ENCODE peak calls at places on chromosomes 6 and 20, in five cellular contexts. One of them, this sample, is unnamed.

GRCh38 chr20:1624811-1625690 is 5.2 kb upstream of the SIRPB1 start:
- DNase-seq in SK-N-SH: no peak
- DNase-seq in HCT116: no peak
- DNase-seq in GM12878: no peak
- DNase-seq in K562: no peak
- DNase-seq in this sample: no peak

GRCh38 chr20:20247234-20247633 is 120.7 kb upstream of the INSM1 start:
- DNase-seq in SK-N-SH: no peak
- DNase-seq in HCT116: no peak
- DNase-seq in GM12878: no peak
- DNase-seq in K562: no peak
- DNase-seq in this sample: no peak

GRCh38 chr6:44734886-44735630 is 347.6 kb downstream of the CDC5L start:
- DNase-seq in SK-N-SH: no peak
- DNase-seq in HCT116: no peak
- DNase-seq in GM12878: peak; percentile 27
- DNase-seq in K562: no peak
- DNase-seq in this sample: no peak

GRCh38 chr20:33729101-33729500 is 2.7 kb upstream of the ZNF341 start:
- DNase-seq in SK-N-SH: no peak
- DNase-seq in HCT116: no peak
- DNase-seq in GM12878: no peak
- DNase-seq in K562: no peak
- DNase-seq in this sample: no peak

GRCh38 chr6:37256692-37257319 is 766 bp upstream of the TBC1D22B start:
- DNase-seq in SK-N-SH: no peak
- DNase-seq in HCT116: no peak
- DNase-seq in GM12878: no peak
- DNase-seq in K562: no peak
- DNase-seq in this sample: no peak

GRCh38 chr6:135586844-135587243 is 89.3 kb upstream of the AHI1 start:
- DNase-seq in SK-N-SH: no peak
- DNase-seq in HCT116: no peak
- DNase-seq in GM12878: peak; percentile 21
- DNase-seq in K562: no peak
- DNase-seq in this sample: no peak

GRCh38 chr6:64945450-64945849 is 761.6 kb downstream of the EYS start:
- DNase-seq in SK-N-SH: no peak
- DNase-seq in HCT116: no peak
- DNase-seq in GM12878: no peak
- DNase-seq in K562: no peak
- DNase-seq in this sample: no peak

GRCh38 chr20:572752-573151 is 29.2 kb upstream of the CSNK2A1 start:
- DNase-seq in SK-N-SH: no peak
- DNase-seq in HCT116: no peak
- DNase-seq in GM12878: no peak
- DNase-seq in K562: no peak
- DNase-seq in this sample: no peak

GRCh38 chr6:53593001-53593488 is 48.1 kb upstream of the GCLC start:
- DNase-seq in SK-N-SH: no peak
- DNase-seq in HCT116: no peak
- DNase-seq in GM12878: no peak
- DNase-seq in K562: no peak
- DNase-seq in this sample: no peak

GRCh38 chr20:10522328-10522727 is 87.2 kb downstream of the SLX4IP start:
- DNase-seq in SK-N-SH: no peak
- DNase-seq in HCT116: no peak
- DNase-seq in GM12878: no peak
- DNase-seq in K562: no peak
- DNase-seq in this sample: no peak

GRCh38 chr6:10404799-10405524 is 9.9 kb downstream of the TFAP2A start:
- DNase-seq in SK-N-SH: no peak
- DNase-seq in HCT116: no peak
- DNase-seq in GM12878: no peak
- DNase-seq in K562: peak; percentile 52
- DNase-seq in this sample: no peak

GRCh38 chr20:34388000-34388399 is 24.9 kb downstream of the ITCH start:
- DNase-seq in SK-N-SH: no peak
- DNase-seq in HCT116: no peak
- DNase-seq in GM12878: no peak
- DNase-seq in K562: no peak
- DNase-seq in this sample: no peak

GRCh38 chr6:85669735-85670194 is 27.1 kb upstream of the SYNCRIP start:
- DNase-seq in SK-N-SH: no peak
- DNase-seq in HCT116: no peak
- DNase-seq in GM12878: peak; percentile 89
- DNase-seq in K562: no peak
- DNase-seq in this sample: no peak

GRCh38 chr6:52013035-52013434 is 74.4 kb downstream of the PKHD1 start:
- DNase-seq in SK-N-SH: no peak
- DNase-seq in HCT116: no peak
- DNase-seq in GM12878: no peak
- DNase-seq in K562: no peak
- DNase-seq in this sample: no peak

GRCh38 chr20:40293740-40294139 is 395.3 kb downstream of the MAFB start:
- DNase-seq in SK-N-SH: no peak
- DNase-seq in HCT116: no peak
- DNase-seq in GM12878: no peak
- DNase-seq in K562: no peak
- DNase-seq in this sample: no peak

GRCh38 chr6:169828176-169828575 is 76.8 kb downstream of the ERMARD start:
- DNase-seq in SK-N-SH: no peak
- DNase-seq in HCT116: no peak
- DNase-seq in GM12878: no peak
- DNase-seq in K562: no peak
- DNase-seq in this sample: no peak

GRCh38 chr6:1609662-1610496 is at the start of gene FOXC1:
- DNase-seq in SK-N-SH: peak; percentile 97
- DNase-seq in HCT116: peak; percentile 83
- DNase-seq in GM12878: no peak
- DNase-seq in K562: no peak
- DNase-seq in this sample: peak; percentile 55

GRCh38 chr6:135537782-135538301 is 40.3 kb upstream of the AHI1 start:
- DNase-seq in SK-N-SH: no peak
- DNase-seq in HCT116: peak; percentile 34
- DNase-seq in GM12878: no peak
- DNase-seq in K562: no peak
- DNase-seq in this sample: no peak

GRCh38 chr6:69771158-69771906 is 25.5 kb downstream of the LMBRD1 start:
- DNase-seq in SK-N-SH: no peak
- DNase-seq in HCT116: no peak
- DNase-seq in GM12878: no peak
- DNase-seq in K562: peak; percentile 16
- DNase-seq in this sample: no peak

GRCh38 chr6:143395699-143396098 is 54.8 kb downstream of the ADAT2 start:
- DNase-seq in SK-N-SH: no peak
- DNase-seq in HCT116: no peak
- DNase-seq in GM12878: no peak
- DNase-seq in K562: no peak
- DNase-seq in this sample: no peak

GRCh38 chr6:12895721-12896120 is 179.2 kb downstream of the PHACTR1 start:
- DNase-seq in SK-N-SH: no peak
- DNase-seq in HCT116: no peak
- DNase-seq in GM12878: no peak
- DNase-seq in K562: no peak
- DNase-seq in this sample: no peak

DNA sequence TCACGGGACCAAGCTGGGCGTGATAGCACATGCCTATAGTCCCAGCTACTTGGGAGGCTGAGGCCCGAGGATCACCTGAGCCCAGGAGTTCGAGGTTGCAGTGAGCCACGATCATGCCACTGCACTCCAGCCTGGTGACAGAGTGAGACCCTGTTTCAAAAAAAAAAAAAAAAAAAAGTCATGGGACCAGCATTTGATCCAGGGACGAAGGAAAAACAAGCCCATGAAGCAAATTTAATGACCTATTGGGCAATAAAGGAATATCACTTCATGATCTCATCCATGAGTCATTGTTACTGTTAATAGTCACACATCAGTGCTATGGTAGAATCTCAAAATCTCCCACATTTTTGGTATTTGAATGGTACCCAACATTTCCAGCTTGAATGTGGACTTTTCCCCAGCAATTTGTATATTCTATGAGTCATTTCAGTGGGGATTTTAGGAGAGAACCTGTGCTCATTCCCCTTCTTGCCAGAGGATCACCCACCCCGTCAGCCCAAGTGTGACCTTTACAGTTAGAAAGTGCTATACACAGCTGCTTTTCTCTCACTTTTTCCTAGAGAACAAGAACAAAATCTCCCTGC is 8.5 kb upstream of the SOD2 start:
- DNase-seq in SK-N-SH: no peak
- DNase-seq in HCT116: no peak
- DNase-seq in GM12878: no peak
- DNase-seq in K562: no peak
- DNase-seq in this sample: no peak
- TF ChIP-seq SIN3A in SK-N-SH: no peak
- TF ChIP-seq SIN3A in HCT116: no peak
- TF ChIP-seq SIN3A in GM12878: no peak
- TF ChIP-seq SIN3A in K562: no peak
- TF ChIP-seq SIN3A in this sample: no peak

DNA sequence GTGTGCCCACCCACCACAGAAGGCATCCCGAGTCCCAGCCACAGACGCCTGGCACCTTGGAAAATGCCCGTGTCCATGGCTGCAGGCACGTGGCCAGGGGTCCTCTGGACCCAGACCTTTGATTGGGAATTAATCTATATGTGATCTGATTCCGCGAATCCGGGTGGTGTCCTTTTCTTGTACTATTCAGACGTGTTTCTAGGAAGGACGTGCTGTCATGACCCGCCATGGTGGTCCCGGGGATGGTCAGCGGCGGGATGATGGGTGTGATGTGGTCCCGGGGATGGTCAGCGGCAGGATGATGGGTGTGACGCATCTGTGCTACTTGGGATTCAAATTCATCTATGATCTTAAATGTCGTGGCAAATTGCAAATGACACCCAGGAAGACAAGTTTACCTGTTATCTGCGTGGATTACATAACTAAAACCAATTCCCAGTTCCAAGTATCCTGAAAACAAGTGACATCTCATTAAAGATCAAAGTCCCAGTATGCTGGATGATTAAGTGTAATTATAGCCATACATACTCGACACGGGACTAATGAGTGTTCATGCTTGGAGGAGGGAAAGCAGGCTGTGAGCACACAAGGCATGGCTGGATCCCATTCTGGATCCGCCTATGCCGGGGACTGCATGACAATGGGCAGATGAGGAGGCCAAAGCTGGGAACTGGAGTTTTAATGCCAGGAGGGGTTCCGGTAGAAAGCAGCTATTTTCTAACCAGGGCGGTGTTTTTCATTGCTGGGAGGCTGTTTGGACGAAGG is 256.5 kb downstream of the TAF4 start:
- DNase-seq in SK-N-SH: no peak
- DNase-seq in HCT116: no peak
- DNase-seq in GM12878: no peak
- DNase-seq in K562: no peak
- DNase-seq in this sample: no peak
- H3K27ac ChIP-seq in SK-N-SH: no peak overlapping the region
- H3K27ac ChIP-seq in HCT116: no peak overlapping the region
- H3K27ac ChIP-seq in GM12878: no peak overlapping the region
- H3K27ac ChIP-seq in K562: no peak overlapping the region
- H3K27ac ChIP-seq in this sample: no peak overlapping the region

GRCh38 chr20:62956387-62957135 is 4.1 kb downstream of the SLC17A9 start:
- DNase-seq in SK-N-SH: peak; percentile 21
- DNase-seq in HCT116: no peak
- DNase-seq in GM12878: no peak
- DNase-seq in K562: no peak
- DNase-seq in this sample: no peak
- H3K4me3 ChIP-seq in SK-N-SH: no peak overlapping the region
- H3K4me3 ChIP-seq in HCT116: no peak overlapping the region
- H3K4me3 ChIP-seq in GM12878: no peak overlapping the region
- H3K4me3 ChIP-seq in K562: no peak overlapping the region
- H3K4me3 ChIP-seq in this sample: no peak overlapping the region

DNA sequence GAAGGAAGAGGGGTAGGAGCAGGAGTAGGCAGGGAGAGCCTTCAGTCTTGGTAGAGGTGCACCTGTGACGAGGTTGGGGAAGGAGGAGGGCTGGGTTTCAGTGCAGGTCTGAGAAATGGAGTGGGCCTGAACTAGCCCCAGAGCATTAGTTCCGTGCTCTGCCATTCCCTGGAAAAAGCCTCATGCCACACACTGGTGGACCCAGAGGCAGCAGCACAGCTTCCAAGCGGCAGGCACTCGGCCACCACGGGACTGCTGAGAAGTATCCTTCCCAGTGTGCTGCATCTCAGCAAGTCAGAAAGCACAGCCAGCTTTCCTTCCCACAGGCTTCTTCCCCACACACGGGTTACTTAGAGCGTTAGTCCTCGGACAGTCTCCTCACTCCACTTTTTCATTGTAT is 77.3 kb upstream of the KIF25 start:
- DNase-seq in SK-N-SH: no peak
- DNase-seq in HCT116: no peak
- DNase-seq in GM12878: no peak
- DNase-seq in K562: no peak
- DNase-seq in this sample: no peak
- TF ChIP-seq SIN3A in SK-N-SH: no peak
- TF ChIP-seq SIN3A in HCT116: no peak
- TF ChIP-seq SIN3A in GM12878: no peak
- TF ChIP-seq SIN3A in K562: no peak
- TF ChIP-seq SIN3A in this sample: no peak

GRCh38 chr20:21981179-21981578 is 275.7 kb downstream of the PAX1 start:
- DNase-seq in SK-N-SH: no peak
- DNase-seq in HCT116: no peak
- DNase-seq in GM12878: no peak
- DNase-seq in K562: no peak
- DNase-seq in this sample: no peak

GRCh38 chr20:21981607-21982344 is 276.3 kb downstream of the PAX1 start:
- DNase-seq in SK-N-SH: no peak
- DNase-seq in HCT116: no peak
- DNase-seq in GM12878: no peak
- DNase-seq in K562: no peak
- DNase-seq in this sample: no peak

GRCh38 chr20:21982559-21982958 is 277.1 kb downstream of the PAX1 start:
- DNase-seq in SK-N-SH: no peak
- DNase-seq in HCT116: no peak
- DNase-seq in GM12878: no peak
- DNase-seq in K562: no peak
- DNase-seq in this sample: no peak
- H3K27ac ChIP-seq in SK-N-SH: no peak overlapping the region
- H3K27ac ChIP-seq in HCT116: no peak overlapping the region
- H3K27ac ChIP-seq in GM12878: no peak overlapping the region
- H3K27ac ChIP-seq in K562: no peak overlapping the region
- H3K27ac ChIP-seq in this sample: no peak overlapping the region

DNA sequence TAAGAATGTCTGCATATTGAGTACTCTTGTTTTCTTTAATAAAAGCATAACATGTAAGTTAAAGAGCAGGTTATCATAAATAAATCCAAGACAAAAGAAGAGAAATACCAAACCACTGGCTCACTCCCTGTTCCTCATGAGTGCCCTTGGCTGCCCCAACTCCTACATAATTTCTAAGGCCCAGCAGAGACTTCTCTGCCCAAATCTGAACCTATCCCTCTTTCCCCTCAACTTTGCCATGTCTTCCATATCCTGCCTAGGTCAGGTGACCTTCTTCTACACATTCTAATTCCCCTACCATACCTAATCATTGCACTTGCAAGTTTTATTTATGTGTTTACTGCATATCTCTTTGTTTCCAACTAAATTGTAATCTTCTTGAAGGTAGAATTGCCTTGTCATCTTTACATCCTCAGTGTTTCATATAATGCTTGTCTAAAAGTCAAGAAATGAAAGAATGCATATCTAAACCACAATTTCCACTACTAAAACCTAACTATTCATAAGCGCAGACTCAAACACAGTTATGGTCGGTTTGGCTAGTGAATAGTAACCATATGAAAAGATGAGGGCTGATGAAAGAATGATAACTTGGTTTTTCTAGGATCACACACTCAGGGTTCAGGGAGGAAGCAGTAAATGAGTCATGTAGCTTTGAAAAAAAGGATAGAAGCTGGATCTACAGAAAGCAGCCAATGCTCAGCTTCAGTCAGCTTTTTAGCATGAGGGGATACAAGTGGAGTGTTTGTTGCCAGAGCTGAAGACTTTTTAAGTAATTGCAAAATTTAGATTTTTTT is 53.3 kb upstream of the EYA4 start:
- DNase-seq in SK-N-SH: no peak
- DNase-seq in HCT116: no peak
- DNase-seq in GM12878: no peak
- DNase-seq in K562: no peak
- DNase-seq in this sample: no peak
- H3K4me3 ChIP-seq in SK-N-SH: no peak overlapping the region
- H3K4me3 ChIP-seq in HCT116: no peak overlapping the region
- H3K4me3 ChIP-seq in GM12878: no peak overlapping the region
- H3K4me3 ChIP-seq in K562: no peak overlapping the region
- H3K4me3 ChIP-seq in this sample: no peak overlapping the region